ENCODE peak calls at places on chromosomes 5 and 9, in six cellular contexts. U, H, B, Z, G and L are unnamed samples.
A peak's percentile ranks its signal among the peaks of the same experiment; 100 is the strongest.

GRCh38 chr5:128534729-128535128 is 3.3 kb downstream of the FBN2 start:
- DNase-seq in U (no peak), H (peak; percentile 2), B (peak; percentile 74), Z (no peak), G (no peak), L (no peak)

GRCh38 chr5:84255318-84255717 is 129.4 kb downstream of the EDIL3 start:
- DNase-seq in U (no peak), H (peak; percentile 64), B (peak; percentile 43), Z (no peak), G (peak; percentile 4), L (no peak)

GRCh38 chr5:39373797-39374196 is 9.5 kb upstream of the C9 start:
- DNase-seq in U (no peak), H (no peak), B (no peak), Z (no peak), G (no peak), L (no peak)

GRCh38 chr9:79559501-79560181 is 12.1 kb upstream of the TLE4 start:
- DNase-seq in U (no peak), H (peak; percentile 81), B (no peak), Z (no peak), G (no peak), L (peak; percentile 98)

GRCh38 chr9:36842560-36843530 is 191.2 kb downstream of the PAX5 start:
- DNase-seq in U (no peak), H (no peak), B (no peak), Z (no peak), G (no peak), L (no peak)

GRCh38 chr5:33166522-33166921 is 274.2 kb upstream of the TARS1 start:
- DNase-seq in U (no peak), H (peak; percentile 35), B (no peak), Z (no peak), G (no peak), L (no peak)

GRCh38 chr5:74903165-74903787 is 37.1 kb upstream of the FAM169A start:
- DNase-seq in U (no peak), H (peak; percentile 65), B (no peak), Z (no peak), G (no peak), L (peak; percentile 42)

GRCh38 chr5:19865336-19866087 is 122.5 kb downstream of the CDH18 start:
- DNase-seq in U (no peak), H (no peak), B (no peak), Z (no peak), G (no peak), L (no peak)

GRCh38 chr5:108481355-108481931 is 99.5 kb upstream of the FBXL17 start:
- DNase-seq in U (no peak), H (peak; percentile 58), B (peak; percentile 10), Z (no peak), G (peak; percentile 23), L (peak; percentile 50)

GRCh38 chr5:40649493-40650030 is 30.2 kb upstream of the PTGER4 start:
- DNase-seq in U (no peak), H (no peak), B (no peak), Z (no peak), G (no peak), L (no peak)

GRCh38 chr9:96031366-96031824 is 155.9 kb downstream of the ERCC6L2 start:
- DNase-seq in U (no peak), H (no peak), B (peak; percentile 92), Z (no peak), G (no peak), L (peak; percentile 20)

GRCh38 chr5:156201793-156202388 is 125.1 kb upstream of the SGCD start:
- DNase-seq in U (peak; percentile 41), H (no peak), B (peak; percentile 62), Z (no peak), G (no peak), L (peak; percentile 10)

GRCh38 chr9:128412120-128412790 is 8.4 kb upstream of the CERCAM start:
- DNase-seq in U (no peak), H (peak; percentile 74), B (no peak), Z (peak; percentile 25), G (peak; percentile 64), L (peak; percentile 94)

GRCh38 chr5:68074633-68075032 is 140.9 kb upstream of the PIK3R1 start:
- DNase-seq in U (no peak), H (no peak), B (no peak), Z (no peak), G (no peak), L (no peak)

GRCh38 chr9:129027685-129028191 is 393 bp downstream of the SH3GLB2 start:
- DNase-seq in U (peak; percentile 28), H (peak; percentile 21), B (no peak), Z (no peak), G (no peak), L (no peak)

GRCh38 chr5:180352976-180353225 is 235 bp downstream of the GFPT2 start:
- DNase-seq in U (no peak), H (no peak), B (no peak), Z (no peak), G (peak; percentile 57), L (no peak)